ENCODE peak calls at places on chromosomes 12 and 14, in four cellular contexts. F is OCI-LY7; P is Peyer's patch; X is CD8-positive, alpha-beta memory T cell. K is an unnamed sample.

GRCh38 chr12:52251367-52252055 is 18.5 kb downstream of the KRT7 start:
- DNase-seq in F (no peak), P (no peak), X (no peak), K (no peak)

GRCh38 chr14:96104469-96105057 is 65.4 kb downstream of the C14orf132 start:
- DNase-seq in F (no peak), P (peak; percentile 34), X (no peak), K (no peak)

GRCh38 chr12:49345048-49345839 is 1.4 kb upstream of the DNAJC22 start:
- DNase-seq in F (peak; percentile 79), P (peak; percentile 31), X (no peak), K (peak; percentile 94)

GRCh38 chr14:76346391-76347160 is 29.4 kb upstream of the ESRRB start:
- DNase-seq in F (no peak), P (no peak), X (no peak), K (no peak)

GRCh38 chr12:57208946-57209282 is 7.7 kb upstream of the NXPH4 start:
- DNase-seq in F (no peak), P (no peak), X (no peak), K (no peak)

GRCh38 chr12:11833174-11833895 is 183.9 kb downstream of the ETV6 start:
- DNase-seq in F (no peak), P (no peak), X (no peak), K (no peak)

GRCh38 chr12:15001733-15002471 is 29.1 kb downstream of the PDE6H start:
- DNase-seq in F (no peak), P (no peak), X (no peak), K (peak; percentile 51)

GRCh38 chr12:14326699-14327098 is 38.8 kb upstream of the ATF7IP start:
- DNase-seq in F (no peak), P (no peak), X (no peak), K (no peak)

GRCh38 chr14:93114713-93115068 is 1.0 kb downstream of the ITPK1 start:
- DNase-seq in F (peak; percentile 32), P (peak; percentile 38), X (no peak), K (peak; percentile 41)

GRCh38 chr14:21203470-21204166 is 47.8 kb upstream of the OR5AU1 start:
- DNase-seq in F (no peak), P (no peak), X (no peak), K (no peak)

GRCh38 chr12:131913666-131914065 is 15.4 kb upstream of the PUS1 start:
- DNase-seq in F (no peak), P (no peak), X (no peak), K (no peak)

GRCh38 chr12:131910302-131911110 is 16.1 kb downstream of the ULK1 start:
- DNase-seq in F (no peak), P (no peak), X (no peak), K (no peak)

GRCh38 chr12:131911251-131911650 is 16.8 kb downstream of the ULK1 start:
- DNase-seq in F (no peak), P (no peak), X (no peak), K (no peak)

GRCh38 chr12:131912526-131913274 is 16.4 kb upstream of the PUS1 start:
- DNase-seq in F (no peak), P (peak; percentile 29), X (no peak), K (peak; percentile 47)

GRCh38 chr12:131911851-131912525 is 17.1 kb upstream of the PUS1 start:
- DNase-seq in F (no peak), P (no peak), X (no peak), K (no peak)
- H3K27ac ChIP-seq in F (no peak overlapping the region), P (no peak overlapping the region), X (no peak overlapping the region), K (no peak overlapping the region)

GRCh38 chr12:1935700-1936378 is 17.4 kb upstream of the CACNA2D4 start:
- DNase-seq in F (no peak), P (no peak), X (no peak), K (no peak)
- H3K27ac ChIP-seq in F (no peak overlapping the region), P (no peak overlapping the region), X (no peak overlapping the region), K (peak overlapping the region; percentile 55)

DNA sequence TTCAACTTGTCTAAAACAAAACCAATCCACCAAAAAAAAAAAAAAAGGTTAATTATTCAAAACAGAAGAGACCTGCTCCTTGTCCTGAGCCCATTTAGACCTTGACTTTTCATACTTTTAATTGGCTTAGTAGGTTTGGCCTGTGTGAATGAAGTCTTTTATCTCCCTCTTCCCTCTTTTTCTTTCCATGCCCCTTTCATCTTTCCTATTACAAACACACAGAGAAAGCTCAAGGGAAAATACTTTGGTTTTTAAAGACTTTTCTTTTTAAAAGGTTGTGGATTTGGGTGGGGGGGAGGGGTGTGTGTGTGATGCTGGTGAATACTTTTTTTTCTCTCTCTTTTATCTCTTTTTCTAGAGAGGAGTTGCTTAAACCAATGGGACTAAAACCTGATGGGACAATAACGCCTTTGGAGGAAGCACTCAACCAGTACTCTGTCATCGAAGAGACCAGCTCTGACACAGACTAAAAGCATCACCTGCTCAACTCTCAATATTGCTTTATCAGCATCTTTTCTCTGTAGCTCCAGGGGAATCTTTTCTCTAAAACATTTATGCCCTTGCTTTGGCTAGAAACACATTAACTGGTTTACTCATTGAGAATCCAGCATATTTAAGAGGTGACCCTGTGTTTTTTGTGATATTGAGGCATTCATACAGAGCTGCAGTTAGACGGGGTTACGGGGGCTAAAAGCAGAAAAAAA is 70.0 kb upstream of the TMEM263 start:
- DNase-seq in F (no peak), P (no peak), X (no peak), K (no peak)
- H3K27ac ChIP-seq in F (no peak overlapping the region), P (no peak overlapping the region), X (no peak overlapping the region), K (no peak overlapping the region)

DNA sequence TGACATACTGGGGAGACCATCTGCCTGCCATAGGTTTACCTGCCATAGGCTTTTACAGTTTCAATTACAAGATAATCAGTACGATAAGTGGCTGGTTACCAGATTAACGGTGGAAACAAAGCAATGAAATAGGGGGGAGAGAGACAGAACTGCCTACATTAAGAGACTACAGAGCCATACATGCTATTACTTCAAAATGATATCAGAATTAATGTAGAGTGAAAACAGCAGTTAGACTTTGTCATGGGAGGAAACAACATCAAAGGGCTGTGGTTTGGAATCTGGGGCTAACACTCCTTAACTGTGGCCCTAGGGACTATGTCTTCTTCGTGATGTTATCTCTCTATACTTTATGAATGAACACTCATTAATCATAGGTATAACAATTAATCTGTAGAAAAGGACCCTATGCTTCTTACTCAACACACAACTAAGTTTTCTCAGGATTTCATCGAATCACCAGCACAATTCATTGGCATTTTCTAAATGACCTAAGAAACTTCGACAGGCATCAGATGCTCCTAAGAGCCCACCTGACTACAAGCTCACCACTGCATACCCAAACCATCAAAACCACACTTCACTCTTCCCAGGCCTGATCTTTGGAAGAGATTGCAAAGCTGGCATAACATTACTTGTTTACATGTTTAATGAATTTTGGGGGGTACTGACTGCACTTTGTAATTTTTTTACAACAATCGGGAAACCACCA is 475.6 kb upstream of the SOX5 start:
- DNase-seq in F (no peak), P (no peak), X (no peak), K (no peak)
- H3K27ac ChIP-seq in F (no peak overlapping the region), P (no peak overlapping the region), X (no peak overlapping the region), K (no peak overlapping the region)

GRCh38 chr12:69835048-69835447 is 10.0 kb downstream of the MYRFL start:
- DNase-seq in F (no peak), P (no peak), X (no peak), K (peak; percentile 59)

GRCh38 chr12:69834566-69834965 is 9.5 kb downstream of the MYRFL start:
- DNase-seq in F (no peak), P (no peak), X (no peak), K (no peak)

GRCh38 chr12:69836015-69836414 is 11.0 kb downstream of the MYRFL start:
- DNase-seq in F (no peak), P (no peak), X (no peak), K (no peak)

GRCh38 chr12:69837191-69838085 is 12.4 kb downstream of the MYRFL start:
- DNase-seq in F (no peak), P (no peak), X (no peak), K (peak; percentile 44)

GRCh38 chr12:69834147-69834546 is 9.1 kb downstream of the MYRFL start:
- DNase-seq in F (no peak), P (no peak), X (no peak), K (no peak)
- H3K27ac ChIP-seq in F (no peak overlapping the region), P (no peak overlapping the region), X (no peak overlapping the region), K (no peak overlapping the region)

GRCh38 chr12:4700621-4701026 is 19.6 kb upstream of the GALNT8 start:
- DNase-seq in F (no peak), P (no peak), X (no peak), K (peak; percentile 79)
- H3K27ac ChIP-seq in F (no peak overlapping the region), P (no peak overlapping the region), X (no peak overlapping the region), K (no peak overlapping the region)